ENCODE peak calls at places on chromosomes 3 and 15, in eight cellular contexts. J, V, B, Q, I, P, O and T are unnamed samples.
A peak's percentile ranks its signal among the peaks of the same experiment; 100 is the strongest.

GRCh38 chr15:74821091-74821789 is 5.2 kb upstream of the CPLX3 start:
- DNase-seq in J (no peak), V (no peak), B (no peak), Q (no peak), I (no peak), P (no peak), O (no peak), T (no peak)

GRCh38 chr3:182792901-182793662 is at the start of gene ATP11B:
- DNase-seq in J (peak; percentile 76), V (no peak), B (peak; percentile 95), Q (peak; percentile 32), I (peak; percentile 94), P (peak; percentile 92), O (peak; percentile 84), T (peak; percentile 79)

GRCh38 chr3:45043715-45044299 is 17.7 kb downstream of the CLEC3B start:
- DNase-seq in J (no peak), V (no peak), B (no peak), Q (no peak), I (no peak), P (peak; percentile 82), O (no peak), T (no peak)

GRCh38 chr3:131712662-131713061 is 209.9 kb upstream of the MRPL3 start:
- DNase-seq in J (no peak), V (no peak), B (no peak), Q (no peak), I (no peak), P (no peak), O (no peak), T (no peak)

GRCh38 chr3:151398895-151399294 is 14.3 kb upstream of the P2RY12 start:
- DNase-seq in J (no peak), V (no peak), B (no peak), Q (peak; percentile 3), I (no peak), P (no peak), O (no peak), T (no peak)

GRCh38 chr15:70347766-70348558 is 250.2 kb upstream of the TLE3 start:
- DNase-seq in J (no peak), V (no peak), B (no peak), Q (no peak), I (no peak), P (no peak), O (no peak), T (no peak)

GRCh38 chr3:9302425-9303181 is 53.2 kb upstream of the SRGAP3 start:
- DNase-seq in J (peak; percentile 80), V (peak; percentile 79), B (peak; percentile 93), Q (peak; percentile 64), I (no peak), P (peak; percentile 87), O (peak; percentile 83), T (peak; percentile 80)

GRCh38 chr15:75182187-75183131 is 19.2 kb upstream of the C15orf39 start:
- DNase-seq in J (peak; percentile 3), V (no peak), B (no peak), Q (peak; percentile 90), I (no peak), P (no peak), O (no peak), T (no peak)

GRCh38 chr3:151430821-151431484 is 29.9 kb downstream of the IGSF10 start:
- DNase-seq in J (no peak), V (no peak), B (no peak), Q (no peak), I (peak; percentile 26), P (no peak), O (no peak), T (no peak)

DNA sequence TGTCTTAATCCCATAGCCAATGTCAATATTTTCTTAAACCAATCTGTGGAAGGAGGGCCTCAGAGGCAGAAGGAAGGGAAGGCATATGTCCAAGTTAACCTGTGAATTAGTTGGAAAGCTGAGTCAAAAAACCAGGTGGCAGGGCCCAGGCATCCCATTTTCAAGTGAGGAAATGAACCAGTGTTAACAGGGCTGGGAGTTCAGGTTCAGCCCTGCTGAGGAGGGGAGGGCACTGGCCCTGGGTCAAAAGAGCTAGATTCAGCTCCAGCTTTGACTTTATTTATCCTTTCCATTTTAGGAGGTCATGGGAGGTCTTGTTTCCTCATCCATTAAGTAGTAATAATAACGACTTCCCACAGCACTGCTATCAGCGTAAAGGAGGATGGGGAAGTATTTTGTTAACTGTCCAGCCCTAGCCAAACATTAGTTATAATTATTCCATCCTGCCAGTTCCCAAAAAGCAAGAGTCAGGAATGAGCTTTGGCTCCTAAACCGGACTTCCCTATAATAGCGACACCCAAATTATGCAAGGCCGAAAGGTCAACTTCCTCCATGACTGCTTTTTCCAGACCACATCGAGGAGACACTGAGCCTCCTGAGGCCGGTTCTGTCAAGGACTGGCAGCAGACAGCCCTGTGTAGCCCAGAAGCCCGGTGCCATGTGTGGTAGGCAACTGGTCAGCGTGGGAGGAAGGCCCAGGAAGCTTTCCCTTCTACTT is 3.2 kb downstream of the MASP1 start:
- DNase-seq in J (no peak), V (no peak), B (no peak), Q (no peak), I (peak; percentile 85), P (no peak), O (no peak), T (no peak)
- H3K4me1 ChIP-seq in J (peaks cover 27% of the 10 kb centered on the region), V (peaks cover 10% of the 10 kb centered on the region), B (no peaks in the 10 kb centered on the region), Q (peaks cover 43% of the 10 kb centered on the region), I (peaks cover 31% of the 10 kb centered on the region), P (no peaks in the 10 kb centered on the region), O (peaks cover 8% of the 10 kb centered on the region), T (no peaks in the 10 kb centered on the region)

GRCh38 chr3:11716576-11717250 is 73.0 kb upstream of the VGLL4 start:
- DNase-seq in J (no peak), V (no peak), B (no peak), Q (no peak), I (no peak), P (no peak), O (no peak), T (no peak)

GRCh38 chr3:11712646-11713045 is 68.9 kb upstream of the VGLL4 start:
- DNase-seq in J (no peak), V (no peak), B (no peak), Q (no peak), I (no peak), P (no peak), O (no peak), T (no peak)

GRCh38 chr3:11711826-11712225 is 68.1 kb upstream of the VGLL4 start:
- DNase-seq in J (no peak), V (no peak), B (no peak), Q (no peak), I (no peak), P (no peak), O (no peak), T (no peak)

GRCh38 chr3:11709782-11710181 is 66.1 kb upstream of the VGLL4 start:
- DNase-seq in J (no peak), V (no peak), B (no peak), Q (no peak), I (no peak), P (no peak), O (no peak), T (no peak)

DNA sequence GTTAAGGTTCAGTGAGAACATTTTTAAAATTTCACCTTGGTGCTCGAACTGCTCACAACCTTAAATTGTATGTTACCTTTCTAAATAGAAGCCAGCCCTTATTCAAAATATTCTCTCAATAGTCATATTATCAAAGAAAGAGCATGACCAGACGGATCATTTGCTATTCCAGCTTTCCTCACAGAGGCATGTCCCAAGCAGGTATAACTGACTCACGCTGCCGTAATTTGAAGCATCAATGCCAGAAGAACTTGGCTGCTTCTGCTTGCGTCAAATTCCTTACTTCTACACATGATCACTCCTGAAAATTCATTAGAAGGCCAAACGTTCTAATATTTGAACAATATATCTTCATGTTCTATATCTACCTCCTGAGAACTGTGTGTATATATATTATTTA is 69.5 kb upstream of the VGLL4 start:
- DNase-seq in J (no peak), V (no peak), B (no peak), Q (no peak), I (no peak), P (no peak), O (no peak), T (no peak)
- H3K4me3 ChIP-seq in J (no peak overlapping the region), V (no peak overlapping the region), B (no peak overlapping the region), Q (no peak overlapping the region), I (no peak overlapping the region), P (no peak overlapping the region), O (no peak overlapping the region), T (no peak overlapping the region)

DNA sequence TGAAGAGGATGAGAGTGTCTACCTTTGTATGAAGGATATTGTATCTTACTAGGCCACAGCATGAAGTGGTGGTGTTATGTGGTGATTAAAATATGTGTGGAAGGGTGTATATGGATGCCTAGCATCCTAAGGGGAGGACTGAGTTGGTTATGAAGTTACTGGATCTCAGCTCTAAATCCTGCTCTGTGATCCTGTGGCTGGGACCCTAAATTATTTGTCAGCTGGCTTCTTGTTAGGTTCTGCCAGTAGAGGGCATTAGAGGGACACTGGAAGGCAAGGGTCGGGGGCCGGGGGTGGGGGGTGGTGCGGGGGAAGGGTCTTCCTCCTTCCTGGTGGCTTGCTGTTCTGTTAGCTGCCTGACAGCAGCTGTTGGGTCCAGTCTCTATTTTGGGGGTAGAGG is 34.9 kb downstream of the MORF4L1 start:
- DNase-seq in J (no peak), V (no peak), B (no peak), Q (peak; percentile 31), I (no peak), P (peak; percentile 37), O (no peak), T (no peak)
- TF ChIP-seq POLR2AphosphoS5 in J (no peak), V (peak; percentile 23), B (no peak), Q (no peak), I (no peak), P (peak; percentile 25), O (no peak), T (no peak)

GRCh38 chr3:113741086-113741485 is 5.0 kb downstream of the NAA50 start:
- DNase-seq in J (no peak), V (no peak), B (no peak), Q (no peak), I (no peak), P (no peak), O (no peak), T (no peak)
- H3K4me1 ChIP-seq in J (peaks cover 77% of the 10 kb centered on the region), V (peaks cover 6% of the 10 kb centered on the region), B (peaks cover 90% of the 10 kb centered on the region), Q (peaks cover 80% of the 10 kb centered on the region), I (peaks cover 75% of the 10 kb centered on the region), P (peaks cover 8% of the 10 kb centered on the region), O (peaks cover 37% of the 10 kb centered on the region), T (peaks cover 2% of the 10 kb centered on the region)

GRCh38 chr15:100597862-100598261 is 4.1 kb downstream of the LINS1 start:
- DNase-seq in J (no peak), V (no peak), B (no peak), Q (no peak), I (no peak), P (no peak), O (no peak), T (no peak)

GRCh38 chr15:100593431-100593830 is 8.6 kb downstream of the LINS1 start:
- DNase-seq in J (no peak), V (no peak), B (no peak), Q (no peak), I (no peak), P (no peak), O (no peak), T (no peak)

GRCh38 chr15:100598655-100599054 is 3.3 kb downstream of the LINS1 start:
- DNase-seq in J (no peak), V (no peak), B (no peak), Q (no peak), I (no peak), P (peak; percentile 4), O (no peak), T (no peak)

GRCh38 chr15:100596792-100597191 is 5.2 kb downstream of the LINS1 start:
- DNase-seq in J (no peak), V (no peak), B (peak; percentile 80), Q (no peak), I (no peak), P (peak; percentile 95), O (peak; percentile 26), T (peak; percentile 24)

GRCh38 chr15:100595964-100596363 is 6.0 kb downstream of the LINS1 start:
- DNase-seq in J (no peak), V (no peak), B (no peak), Q (no peak), I (no peak), P (peak; percentile 44), O (no peak), T (no peak)
- H3K4me3 ChIP-seq in J (peak overlapping the region; percentile 23), V (no peak overlapping the region), B (no peak overlapping the region), Q (no peak overlapping the region), I (no peak overlapping the region), P (peak overlapping the region; percentile 22), O (no peak overlapping the region), T (no peak overlapping the region)